ENCODE peak calls at places on chromosome 5, in eight cellular contexts. One of them, this sample, is unnamed.

GRCh38 chr5:73497537-73498056 is 645 bp upstream of the BTF3 start:
- DNase-seq in heart left ventricle: no peak
- DNase-seq in left ventricle myocardium inferior: no peak
- DNase-seq in nephron progenitor cell: no peak
- DNase-seq in activated CD8-positive, alpha-beta T cell treated with anti-CD3 and anti-CD28 coated beads for 36 hours: no peak
- DNase-seq in epithelial cell of esophagus: no peak
- DNase-seq in RWPE1: no peak
- DNase-seq in GM13976: no peak
- DNase-seq in this sample: no peak

GRCh38 chr5:73311291-73312110 is 137.1 kb downstream of the FOXD1 start:
- DNase-seq in heart left ventricle: peak
- DNase-seq in left ventricle myocardium inferior: no peak
- DNase-seq in nephron progenitor cell: peak
- DNase-seq in activated CD8-positive, alpha-beta T cell treated with anti-CD3 and anti-CD28 coated beads for 36 hours: no peak
- DNase-seq in epithelial cell of esophagus: peak
- DNase-seq in RWPE1: peak
- DNase-seq in GM13976: no peak
- DNase-seq in this sample: no peak

GRCh38 chr5:132301341-132302274 is 7.4 kb downstream of the SLC22A4 start:
- DNase-seq in heart left ventricle: no peak
- DNase-seq in left ventricle myocardium inferior: no peak
- DNase-seq in nephron progenitor cell: no peak
- DNase-seq in activated CD8-positive, alpha-beta T cell treated with anti-CD3 and anti-CD28 coated beads for 36 hours: no peak
- DNase-seq in epithelial cell of esophagus: no peak
- DNase-seq in RWPE1: no peak
- DNase-seq in GM13976: no peak
- DNase-seq in this sample: no peak

GRCh38 chr5:108788142-108788541 is 40.4 kb downstream of the FER start:
- DNase-seq in heart left ventricle: peak
- DNase-seq in left ventricle myocardium inferior: peak
- DNase-seq in nephron progenitor cell: no peak
- DNase-seq in activated CD8-positive, alpha-beta T cell treated with anti-CD3 and anti-CD28 coated beads for 36 hours: no peak
- DNase-seq in epithelial cell of esophagus: no peak
- DNase-seq in RWPE1: no peak
- DNase-seq in GM13976: no peak
- DNase-seq in this sample: no peak

GRCh38 chr5:156920042-156920860 is 42.8 kb downstream of the TIMD4 start:
- DNase-seq in heart left ventricle: no peak
- DNase-seq in left ventricle myocardium inferior: no peak
- DNase-seq in nephron progenitor cell: no peak
- DNase-seq in activated CD8-positive, alpha-beta T cell treated with anti-CD3 and anti-CD28 coated beads for 36 hours: peak
- DNase-seq in epithelial cell of esophagus: no peak
- DNase-seq in RWPE1: no peak
- DNase-seq in GM13976: no peak
- DNase-seq in this sample: peak

GRCh38 chr5:55231029-55231475 is 2.4 kb downstream of the CCNO start:
- DNase-seq in heart left ventricle: no peak
- DNase-seq in left ventricle myocardium inferior: no peak
- DNase-seq in nephron progenitor cell: no peak
- DNase-seq in activated CD8-positive, alpha-beta T cell treated with anti-CD3 and anti-CD28 coated beads for 36 hours: peak
- DNase-seq in epithelial cell of esophagus: no peak
- DNase-seq in RWPE1: no peak
- DNase-seq in GM13976: no peak
- DNase-seq in this sample: no peak

GRCh38 chr5:102974177-102974576 is 145.8 kb downstream of the GIN1 start:
- DNase-seq in heart left ventricle: no peak
- DNase-seq in left ventricle myocardium inferior: no peak
- DNase-seq in nephron progenitor cell: no peak
- DNase-seq in activated CD8-positive, alpha-beta T cell treated with anti-CD3 and anti-CD28 coated beads for 36 hours: no peak
- DNase-seq in epithelial cell of esophagus: no peak
- DNase-seq in RWPE1: no peak
- DNase-seq in GM13976: no peak
- DNase-seq in this sample: no peak

GRCh38 chr5:91384671-91385430 is 1.7 kb upstream of the ARRDC3 start:
- DNase-seq in heart left ventricle: no peak
- DNase-seq in left ventricle myocardium inferior: no peak
- DNase-seq in nephron progenitor cell: peak
- DNase-seq in activated CD8-positive, alpha-beta T cell treated with anti-CD3 and anti-CD28 coated beads for 36 hours: peak
- DNase-seq in epithelial cell of esophagus: peak
- DNase-seq in RWPE1: peak
- DNase-seq in GM13976: peak
- DNase-seq in this sample: peak

GRCh38 chr5:118405650-118406061 is 582.7 kb downstream of the DTWD2 start:
- DNase-seq in heart left ventricle: peak
- DNase-seq in left ventricle myocardium inferior: peak
- DNase-seq in nephron progenitor cell: peak
- DNase-seq in activated CD8-positive, alpha-beta T cell treated with anti-CD3 and anti-CD28 coated beads for 36 hours: no peak
- DNase-seq in epithelial cell of esophagus: no peak
- DNase-seq in RWPE1: no peak
- DNase-seq in GM13976: no peak
- DNase-seq in this sample: no peak

GRCh38 chr5:76204191-76204590 is 121.0 kb downstream of the SV2C start:
- DNase-seq in heart left ventricle: no peak
- DNase-seq in left ventricle myocardium inferior: no peak
- DNase-seq in nephron progenitor cell: no peak
- DNase-seq in activated CD8-positive, alpha-beta T cell treated with anti-CD3 and anti-CD28 coated beads for 36 hours: no peak
- DNase-seq in epithelial cell of esophagus: no peak
- DNase-seq in RWPE1: no peak
- DNase-seq in GM13976: no peak
- DNase-seq in this sample: no peak

GRCh38 chr5:172661536-172661935 is 20.5 kb downstream of the NEURL1B start:
- DNase-seq in heart left ventricle: no peak
- DNase-seq in left ventricle myocardium inferior: no peak
- DNase-seq in nephron progenitor cell: no peak
- DNase-seq in activated CD8-positive, alpha-beta T cell treated with anti-CD3 and anti-CD28 coated beads for 36 hours: no peak
- DNase-seq in epithelial cell of esophagus: no peak
- DNase-seq in RWPE1: no peak
- DNase-seq in GM13976: no peak
- DNase-seq in this sample: no peak

GRCh38 chr5:148314187-148314586 is 2.0 kb downstream of the SPINK7 start:
- DNase-seq in heart left ventricle: no peak
- DNase-seq in left ventricle myocardium inferior: no peak
- DNase-seq in nephron progenitor cell: no peak
- DNase-seq in activated CD8-positive, alpha-beta T cell treated with anti-CD3 and anti-CD28 coated beads for 36 hours: no peak
- DNase-seq in epithelial cell of esophagus: peak
- DNase-seq in RWPE1: peak
- DNase-seq in GM13976: no peak
- DNase-seq in this sample: no peak

GRCh38 chr5:1214163-1214935 is 10.8 kb upstream of the SLC6A18 start:
- DNase-seq in heart left ventricle: no peak
- DNase-seq in left ventricle myocardium inferior: no peak
- DNase-seq in nephron progenitor cell: no peak
- DNase-seq in activated CD8-positive, alpha-beta T cell treated with anti-CD3 and anti-CD28 coated beads for 36 hours: no peak
- DNase-seq in epithelial cell of esophagus: no peak
- DNase-seq in RWPE1: no peak
- DNase-seq in GM13976: no peak
- DNase-seq in this sample: no peak

GRCh38 chr5:96781031-96781733 is 26.6 kb downstream of the ERAP1 start:
- DNase-seq in heart left ventricle: no peak
- DNase-seq in left ventricle myocardium inferior: no peak
- DNase-seq in nephron progenitor cell: no peak
- DNase-seq in activated CD8-positive, alpha-beta T cell treated with anti-CD3 and anti-CD28 coated beads for 36 hours: no peak
- DNase-seq in epithelial cell of esophagus: peak
- DNase-seq in RWPE1: peak
- DNase-seq in GM13976: no peak
- DNase-seq in this sample: no peak

GRCh38 chr5:170896779-170897178 is 35.0 kb downstream of the RANBP17 start:
- DNase-seq in heart left ventricle: no peak
- DNase-seq in left ventricle myocardium inferior: no peak
- DNase-seq in nephron progenitor cell: peak
- DNase-seq in activated CD8-positive, alpha-beta T cell treated with anti-CD3 and anti-CD28 coated beads for 36 hours: no peak
- DNase-seq in epithelial cell of esophagus: peak
- DNase-seq in RWPE1: no peak
- DNase-seq in GM13976: no peak
- DNase-seq in this sample: no peak

GRCh38 chr5:125083932-125084331 is 337.5 kb upstream of the ZNF608 start:
- DNase-seq in heart left ventricle: no peak
- DNase-seq in left ventricle myocardium inferior: no peak
- DNase-seq in nephron progenitor cell: no peak
- DNase-seq in activated CD8-positive, alpha-beta T cell treated with anti-CD3 and anti-CD28 coated beads for 36 hours: no peak
- DNase-seq in epithelial cell of esophagus: peak
- DNase-seq in RWPE1: peak
- DNase-seq in GM13976: no peak
- DNase-seq in this sample: no peak

GRCh38 chr5:134769206-134769605 is 10.6 kb downstream of the DDX46 start:
- DNase-seq in heart left ventricle: no peak
- DNase-seq in left ventricle myocardium inferior: no peak
- DNase-seq in nephron progenitor cell: no peak
- DNase-seq in activated CD8-positive, alpha-beta T cell treated with anti-CD3 and anti-CD28 coated beads for 36 hours: no peak
- DNase-seq in epithelial cell of esophagus: peak
- DNase-seq in RWPE1: no peak
- DNase-seq in GM13976: no peak
- DNase-seq in this sample: no peak

GRCh38 chr5:16593013-16593412 is 23.8 kb downstream of the RETREG1 start:
- DNase-seq in heart left ventricle: no peak
- DNase-seq in left ventricle myocardium inferior: no peak
- DNase-seq in nephron progenitor cell: no peak
- DNase-seq in activated CD8-positive, alpha-beta T cell treated with anti-CD3 and anti-CD28 coated beads for 36 hours: no peak
- DNase-seq in epithelial cell of esophagus: peak
- DNase-seq in RWPE1: no peak
- DNase-seq in GM13976: no peak
- DNase-seq in this sample: peak

GRCh38 chr5:28710360-28710759 is 1672.0 kb upstream of the CDH9 start:
- DNase-seq in heart left ventricle: no peak
- DNase-seq in left ventricle myocardium inferior: no peak
- DNase-seq in nephron progenitor cell: no peak
- DNase-seq in activated CD8-positive, alpha-beta T cell treated with anti-CD3 and anti-CD28 coated beads for 36 hours: no peak
- DNase-seq in epithelial cell of esophagus: no peak
- DNase-seq in RWPE1: peak
- DNase-seq in GM13976: no peak
- DNase-seq in this sample: no peak
- TF ChIP-seq CTCF in heart left ventricle: no peak
- TF ChIP-seq CTCF in left ventricle myocardium inferior: no peak
- TF ChIP-seq CTCF in nephron progenitor cell: peak
- TF ChIP-seq CTCF in activated CD8-positive, alpha-beta T cell treated with anti-CD3 and anti-CD28 coated beads for 36 hours: no peak
- TF ChIP-seq CTCF in epithelial cell of esophagus: peak
- TF ChIP-seq CTCF in RWPE1: peak
- TF ChIP-seq CTCF in GM13976: no peak
- TF ChIP-seq CTCF in this sample: peak

DNA sequence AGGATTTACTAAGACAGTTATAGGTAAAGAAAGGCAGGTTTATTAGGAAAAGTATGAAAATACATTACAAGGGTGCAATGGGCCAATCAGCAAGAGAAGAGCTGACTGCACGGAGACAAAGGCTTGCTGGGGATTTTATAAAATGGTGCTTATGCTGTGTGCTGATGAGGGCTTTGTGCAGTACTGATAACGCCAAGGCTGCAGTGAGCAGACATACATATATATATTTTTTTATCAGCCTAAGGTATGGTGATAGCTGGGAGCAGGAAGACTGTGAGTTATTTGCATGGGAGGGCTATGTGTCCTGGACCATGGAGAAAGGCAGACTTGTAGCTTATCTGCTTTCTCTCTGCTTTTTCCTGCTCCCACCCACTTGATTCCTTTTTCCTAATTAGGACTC is 208.1 kb upstream of the ACTBL2 start:
- DNase-seq in heart left ventricle: no peak
- DNase-seq in left ventricle myocardium inferior: no peak
- DNase-seq in nephron progenitor cell: no peak
- DNase-seq in activated CD8-positive, alpha-beta T cell treated with anti-CD3 and anti-CD28 coated beads for 36 hours: no peak
- DNase-seq in epithelial cell of esophagus: no peak
- DNase-seq in RWPE1: no peak
- DNase-seq in GM13976: no peak
- DNase-seq in this sample: no peak
- TF ChIP-seq CTCF in heart left ventricle: no peak
- TF ChIP-seq CTCF in left ventricle myocardium inferior: no peak
- TF ChIP-seq CTCF in nephron progenitor cell: no peak
- TF ChIP-seq CTCF in activated CD8-positive, alpha-beta T cell treated with anti-CD3 and anti-CD28 coated beads for 36 hours: no peak
- TF ChIP-seq CTCF in epithelial cell of esophagus: no peak
- TF ChIP-seq CTCF in RWPE1: no peak
- TF ChIP-seq CTCF in GM13976: no peak
- TF ChIP-seq CTCF in this sample: no peak

GRCh38 chr5:137115152-137115551 is 384.0 kb downstream of the SPOCK1 start:
- DNase-seq in heart left ventricle: no peak
- DNase-seq in left ventricle myocardium inferior: no peak
- DNase-seq in nephron progenitor cell: no peak
- DNase-seq in activated CD8-positive, alpha-beta T cell treated with anti-CD3 and anti-CD28 coated beads for 36 hours: no peak
- DNase-seq in epithelial cell of esophagus: no peak
- DNase-seq in RWPE1: no peak
- DNase-seq in GM13976: no peak
- DNase-seq in this sample: no peak

GRCh38 chr5:137118629-137119028 is 380.5 kb downstream of the SPOCK1 start:
- DNase-seq in heart left ventricle: no peak
- DNase-seq in left ventricle myocardium inferior: no peak
- DNase-seq in nephron progenitor cell: no peak
- DNase-seq in activated CD8-positive, alpha-beta T cell treated with anti-CD3 and anti-CD28 coated beads for 36 hours: no peak
- DNase-seq in epithelial cell of esophagus: no peak
- DNase-seq in RWPE1: no peak
- DNase-seq in GM13976: no peak
- DNase-seq in this sample: no peak

GRCh38 chr5:137113161-137113560 is 386.0 kb downstream of the SPOCK1 start:
- DNase-seq in heart left ventricle: no peak
- DNase-seq in left ventricle myocardium inferior: no peak
- DNase-seq in nephron progenitor cell: no peak
- DNase-seq in activated CD8-positive, alpha-beta T cell treated with anti-CD3 and anti-CD28 coated beads for 36 hours: no peak
- DNase-seq in epithelial cell of esophagus: no peak
- DNase-seq in RWPE1: no peak
- DNase-seq in GM13976: no peak
- DNase-seq in this sample: no peak

GRCh38 chr5:137113939-137114338 is 385.2 kb downstream of the SPOCK1 start:
- DNase-seq in heart left ventricle: no peak
- DNase-seq in left ventricle myocardium inferior: no peak
- DNase-seq in nephron progenitor cell: no peak
- DNase-seq in activated CD8-positive, alpha-beta T cell treated with anti-CD3 and anti-CD28 coated beads for 36 hours: no peak
- DNase-seq in epithelial cell of esophagus: no peak
- DNase-seq in RWPE1: no peak
- DNase-seq in GM13976: no peak
- DNase-seq in this sample: no peak

GRCh38 chr5:137114529-137114928 is 384.6 kb downstream of the SPOCK1 start:
- DNase-seq in heart left ventricle: no peak
- DNase-seq in left ventricle myocardium inferior: no peak
- DNase-seq in nephron progenitor cell: no peak
- DNase-seq in activated CD8-positive, alpha-beta T cell treated with anti-CD3 and anti-CD28 coated beads for 36 hours: no peak
- DNase-seq in epithelial cell of esophagus: peak
- DNase-seq in RWPE1: peak
- DNase-seq in GM13976: no peak
- DNase-seq in this sample: no peak
- TF ChIP-seq CTCF in heart left ventricle: no peak
- TF ChIP-seq CTCF in left ventricle myocardium inferior: no peak
- TF ChIP-seq CTCF in nephron progenitor cell: no peak
- TF ChIP-seq CTCF in activated CD8-positive, alpha-beta T cell treated with anti-CD3 and anti-CD28 coated beads for 36 hours: no peak
- TF ChIP-seq CTCF in epithelial cell of esophagus: no peak
- TF ChIP-seq CTCF in RWPE1: no peak
- TF ChIP-seq CTCF in GM13976: no peak
- TF ChIP-seq CTCF in this sample: no peak

DNA sequence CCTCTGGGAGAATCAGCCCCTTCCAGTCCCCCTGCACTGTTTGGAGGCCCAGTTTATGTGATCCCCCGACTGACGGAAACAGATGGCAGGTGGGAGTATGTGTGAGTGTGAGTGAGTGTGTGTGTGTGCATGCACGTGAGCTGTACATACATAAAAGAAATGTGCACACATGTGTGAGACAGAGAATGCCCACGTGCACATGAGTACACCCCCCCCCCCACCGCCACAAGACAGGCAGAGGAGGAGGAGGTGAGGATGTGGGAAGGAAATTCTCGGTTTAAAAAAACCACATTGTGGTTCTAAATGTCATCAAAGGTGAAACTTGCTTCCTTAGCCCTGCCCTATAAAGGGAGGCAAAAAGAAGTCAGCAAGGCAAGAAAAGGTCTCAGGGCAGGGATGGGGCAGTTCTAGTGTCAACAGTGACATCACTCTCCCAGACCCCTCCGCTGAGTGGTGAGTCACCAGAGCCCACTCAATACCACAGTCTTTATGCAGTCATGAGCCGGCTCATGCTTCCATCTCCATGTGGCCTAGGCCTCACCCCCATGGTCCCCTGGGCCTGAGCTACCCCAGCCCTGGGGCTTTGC is 79.2 kb upstream of the HSPA9 start:
- DNase-seq in heart left ventricle: no peak
- DNase-seq in left ventricle myocardium inferior: no peak
- DNase-seq in nephron progenitor cell: no peak
- DNase-seq in activated CD8-positive, alpha-beta T cell treated with anti-CD3 and anti-CD28 coated beads for 36 hours: peak
- DNase-seq in epithelial cell of esophagus: no peak
- DNase-seq in RWPE1: no peak
- DNase-seq in GM13976: peak
- DNase-seq in this sample: no peak
- TF ChIP-seq CTCF in heart left ventricle: no peak
- TF ChIP-seq CTCF in left ventricle myocardium inferior: no peak
- TF ChIP-seq CTCF in nephron progenitor cell: no peak
- TF ChIP-seq CTCF in activated CD8-positive, alpha-beta T cell treated with anti-CD3 and anti-CD28 coated beads for 36 hours: no peak
- TF ChIP-seq CTCF in epithelial cell of esophagus: no peak
- TF ChIP-seq CTCF in RWPE1: no peak
- TF ChIP-seq CTCF in GM13976: no peak
- TF ChIP-seq CTCF in this sample: no peak